ENCODE peak calls at places on chromosomes 1 and 21, in four cellular contexts. E, J, F and Z are unnamed samples.

GRCh38 chr1:108038837-108039236 is 73.9 kb upstream of the VAV3 start:
- DNase-seq in E (no peak), F (no peak), J (no peak), Z (no peak)

GRCh38 chr1:62625415-62625814 is 28.1 kb downstream of the ANGPTL3 start:
- DNase-seq in F (no peak), J (no peak), E (no peak), Z (no peak)

GRCh38 chr1:11800756-11801433 is 4.9 kb downstream of the MTHFR start:
- DNase-seq in F (no peak), J (no peak), E (no peak), Z (no peak)

GRCh38 chr1:99170516-99170915 is 93.8 kb upstream of the PLPPR4 start:
- DNase-seq in J (no peak), E (peak), F (no peak), Z (no peak)

GRCh38 chr1:1827089-1827433 is 48.8 kb upstream of the NADK start:
- DNase-seq in E (no peak), F (no peak), J (no peak), Z (no peak)

GRCh38 chr1:194227157-194227556 is 1040.7 kb upstream of the B3GALT2 start:
- DNase-seq in F (no peak), E (peak), J (no peak), Z (no peak)

GRCh38 chr21:42317341-42317741 is 2.1 kb upstream of the TFF3 start:
- DNase-seq in F (no peak), E (no peak), J (no peak), Z (no peak)

GRCh38 chr1:41954533-41954944 is 35.8 kb upstream of the HIVEP3 start:
- DNase-seq in E (peak), F (no peak), J (no peak), Z (no peak)

GRCh38 chr1:160739098-160739511 is at the start of gene SLAMF7:
- DNase-seq in J (peak), E (peak), F (no peak), Z (no peak)

GRCh38 chr1:112702420-112703261 is 4.3 kb downstream of the RHOC start:
- DNase-seq in E (no peak), F (no peak), J (no peak), Z (peak)

GRCh38 chr1:176617881-176618280 is 154.9 kb downstream of the PAPPA2 start:
- DNase-seq in F (no peak), E (no peak), J (no peak), Z (no peak)

GRCh38 chr1:247297263-247298123 is 34.2 kb downstream of the ZNF496 start:
- DNase-seq in E (no peak), J (no peak), F (no peak), Z (no peak)

GRCh38 chr1:160260436-160261382 is 1.6 kb downstream of the DCAF8 start:
- DNase-seq in J (no peak), E (peak), F (no peak), Z (no peak)

GRCh38 chr1:239308701-239309333 is 77.6 kb upstream of the CHRM3 start:
- DNase-seq in J (no peak), F (peak), E (peak), Z (no peak)

GRCh38 chr1:157235307-157235706 is 97.1 kb upstream of the ETV3 start:
- DNase-seq in E (no peak), J (no peak), F (no peak), Z (no peak)

GRCh38 chr1:220810179-220810653 is 23.5 kb downstream of the MTARC1 start:
- DNase-seq in J (peak), F (peak), E (peak), Z (no peak)

GRCh38 chr1:100606438-100606837 is 68.5 kb downstream of the GPR88 start:
- DNase-seq in E (peak), J (no peak), F (no peak), Z (peak)

GRCh38 chr1:39561321-39561720 is 15.3 kb downstream of the PABPC4 start:
- DNase-seq in E (no peak), J (no peak), F (no peak), Z (no peak)

GRCh38 chr1:231359113-231359512 is 21.0 kb downstream of the SPRTN start:
- DNase-seq in E (no peak), F (no peak), J (no peak), Z (no peak)

GRCh38 chr1:177912991-177913390 is 56.9 kb downstream of the SEC16B start:
- DNase-seq in F (no peak), J (no peak), E (no peak), Z (no peak)

GRCh38 chr21:27649323-27649722 is 682.4 kb upstream of the ADAMTS5 start:
- DNase-seq in E (peak), J (no peak), F (no peak), Z (no peak)

GRCh38 chr1:223776075-223776814 is 63.9 kb downstream of the CAPN2 start:
- DNase-seq in F (no peak), E (peak), J (peak), Z (no peak)

GRCh38 chr1:89739844-89740216 is 81.0 kb upstream of the LRRC8D start:
- DNase-seq in E (no peak), J (no peak), F (no peak), Z (no peak)

GRCh38 chr1:222331340-222331739 is 216.6 kb downstream of the HHIPL2 start:
- DNase-seq in F (no peak), J (no peak), E (no peak), Z (no peak)

GRCh38 chr1:158169105-158169504 is 11.6 kb upstream of the CD1D start:
- DNase-seq in F (no peak), E (no peak), J (no peak), Z (no peak)

GRCh38 chr21:44618504-44618903 is 6.6 kb downstream of the KRTAP10-8 start:
- DNase-seq in J (no peak), F (no peak), E (no peak), Z (no peak)

GRCh38 chr1:150555971-150556865 is 7.0 kb downstream of the ADAMTSL4 start:
- DNase-seq in F (no peak), J (no peak), E (no peak), Z (no peak)

GRCh38 chr1:212506666-212507065 is 73.9 kb downstream of the NENF start:
- DNase-seq in F (no peak), E (no peak), J (no peak), Z (no peak)

GRCh38 chr1:7570311-7570710 is 200.8 kb upstream of the VAMP3 start:
- DNase-seq in E (peak), F (no peak), J (no peak), Z (no peak)

GRCh38 chr1:38940339-38941047 is 1.1 kb downstream of the RHBDL2 start:
- DNase-seq in F (no peak), J (no peak), E (no peak), Z (no peak)

GRCh38 chr1:185376288-185376687 is 59.2 kb upstream of the IVNS1ABP start:
- DNase-seq in J (no peak), F (no peak), E (no peak), Z (no peak)

GRCh38 chr1:51576085-51576444 is 40.8 kb upstream of the OSBPL9 start:
- DNase-seq in J (no peak), F (no peak), E (no peak), Z (no peak)

GRCh38 chr1:51578383-51579109 is 38.3 kb upstream of the OSBPL9 start:
- DNase-seq in J (no peak), F (no peak), E (no peak), Z (no peak)

GRCh38 chr1:51574796-51575195 is 42.1 kb upstream of the OSBPL9 start:
- DNase-seq in J (no peak), E (no peak), F (no peak), Z (peak)

GRCh38 chr1:51576923-51577322 is 40.0 kb upstream of the OSBPL9 start:
- DNase-seq in F (no peak), J (no peak), E (no peak), Z (no peak)

DNA sequence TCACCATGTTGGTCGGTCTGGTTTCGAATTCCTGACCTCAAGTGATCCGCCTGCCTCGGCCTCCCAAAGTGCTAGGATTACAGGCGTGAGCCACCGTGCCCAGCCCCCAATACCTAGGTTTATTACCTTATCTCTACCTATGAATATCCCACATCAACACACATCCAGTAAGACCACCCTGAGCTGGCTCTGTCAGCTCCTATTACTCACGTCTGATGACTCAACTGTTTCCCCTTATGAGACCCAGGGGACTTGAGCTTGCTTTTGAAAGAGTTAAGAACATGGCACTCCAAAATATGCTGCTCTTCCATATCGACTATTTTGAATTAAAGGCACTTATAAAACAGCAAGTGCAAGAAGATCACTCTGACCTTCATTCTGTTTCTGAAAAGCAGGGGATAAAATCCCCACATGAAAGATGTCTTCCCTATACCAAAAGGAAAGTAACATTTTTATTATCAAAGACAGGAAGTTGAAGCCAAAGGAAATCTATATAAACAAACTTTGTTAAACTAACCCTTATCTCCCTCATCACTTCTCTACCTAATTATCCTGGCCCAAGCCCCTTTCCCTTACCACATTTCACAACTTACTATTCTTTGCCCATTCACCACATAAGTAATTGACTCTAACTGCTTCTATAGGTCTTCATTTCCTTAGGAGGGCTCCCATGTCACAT is 41.3 kb upstream of the OSBPL9 start:
- DNase-seq in E (no peak), F (no peak), J (no peak), Z (no peak)
- H3K27ac ChIP-seq in E (no peak), F (peak), J (no peak), Z (peak)

GRCh38 chr1:182391362-182392044 is at the start of gene GLUL:
- DNase-seq in J (peak), E (peak), F (peak), Z (peak)

GRCh38 chr1:182387566-182387965 is 4.0 kb downstream of the GLUL start:
- DNase-seq in J (no peak), E (no peak), F (no peak), Z (no peak)

GRCh38 chr1:182391028-182391361 is 595 bp downstream of the GLUL start:
- DNase-seq in F (peak), E (no peak), J (no peak), Z (no peak)

GRCh38 chr1:182388392-182389134 is 3.0 kb downstream of the GLUL start:
- DNase-seq in J (no peak), E (no peak), F (no peak), Z (no peak)

DNA sequence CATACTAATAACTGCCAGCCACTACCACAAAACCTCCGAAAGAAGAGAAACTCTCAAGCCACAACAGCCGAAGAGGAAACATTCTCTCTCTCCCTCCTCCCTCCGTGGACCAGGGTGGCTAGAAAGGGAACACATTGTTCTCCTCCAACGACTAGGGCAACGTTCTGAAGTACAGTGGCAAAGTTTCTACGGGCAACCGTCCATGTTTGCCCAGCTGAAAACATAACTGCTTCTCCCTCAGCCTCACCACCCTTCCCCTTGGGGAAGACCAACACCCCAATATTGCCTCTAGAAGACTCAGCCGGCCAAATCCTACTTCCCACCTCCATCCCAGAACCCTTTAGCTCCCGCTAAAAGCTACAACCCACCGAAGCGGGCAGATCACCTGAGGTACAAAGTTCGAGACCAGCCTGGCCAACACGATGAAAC is 2.0 kb downstream of the GLUL start:
- DNase-seq in E (peak), F (no peak), J (no peak), Z (no peak)
- H3K27ac ChIP-seq in E (peak), F (peak), J (no peak), Z (peak)

GRCh38 chr1:200438911-200439310 is 29.1 kb upstream of the ZNF281 start:
- DNase-seq in J (no peak), F (no peak), E (no peak), Z (no peak)
- H3K27ac ChIP-seq in J (no peak), F (no peak), E (no peak), Z (no peak)

DNA sequence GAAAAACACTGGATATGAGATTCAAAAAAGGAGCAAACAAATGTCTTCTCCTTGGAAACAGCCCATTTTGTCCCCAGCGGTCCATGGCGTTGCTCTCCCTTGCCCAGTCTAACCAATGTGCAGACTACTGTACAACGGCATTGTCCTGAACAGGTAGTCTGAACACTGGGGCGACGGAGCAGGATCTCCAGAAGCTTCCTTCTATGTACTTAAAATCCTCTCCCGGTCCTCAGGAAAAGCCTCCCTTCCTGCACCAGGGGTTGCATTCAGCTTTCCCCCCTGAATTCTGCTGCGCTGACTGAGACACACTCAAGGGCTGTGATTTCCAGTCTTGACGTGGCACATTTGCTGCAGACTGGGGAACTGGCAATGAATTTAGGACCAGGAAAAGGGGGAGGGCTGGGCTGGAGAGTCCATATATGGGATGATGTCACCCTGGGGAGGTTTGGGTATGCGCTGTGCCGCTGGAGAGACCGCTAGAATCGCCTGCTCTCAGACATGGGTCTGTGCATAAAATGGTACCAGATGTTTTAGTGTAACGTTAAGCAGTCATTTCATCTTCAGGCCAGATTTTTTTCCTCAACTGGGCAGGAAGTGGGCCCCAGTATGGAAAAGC is 275.9 kb upstream of the C1orf105 start:
- DNase-seq in E (no peak), J (no peak), F (no peak), Z (no peak)
- H3K27ac ChIP-seq in E (no peak), J (no peak), F (no peak), Z (no peak)

GRCh38 chr21:25462517-25462971 is 144.7 kb downstream of the MRPL39 start:
- DNase-seq in F (no peak), E (no peak), J (no peak), Z (no peak)

GRCh38 chr21:25464275-25464674 is 143.0 kb downstream of the MRPL39 start:
- DNase-seq in F (no peak), E (no peak), J (no peak), Z (no peak)

GRCh38 chr21:25465263-25465662 is 142.0 kb downstream of the MRPL39 start:
- DNase-seq in J (no peak), E (no peak), F (no peak), Z (no peak)

GRCh38 chr21:25466470-25466869 is 140.8 kb downstream of the MRPL39 start:
- DNase-seq in F (no peak), J (no peak), E (no peak), Z (no peak)

DNA sequence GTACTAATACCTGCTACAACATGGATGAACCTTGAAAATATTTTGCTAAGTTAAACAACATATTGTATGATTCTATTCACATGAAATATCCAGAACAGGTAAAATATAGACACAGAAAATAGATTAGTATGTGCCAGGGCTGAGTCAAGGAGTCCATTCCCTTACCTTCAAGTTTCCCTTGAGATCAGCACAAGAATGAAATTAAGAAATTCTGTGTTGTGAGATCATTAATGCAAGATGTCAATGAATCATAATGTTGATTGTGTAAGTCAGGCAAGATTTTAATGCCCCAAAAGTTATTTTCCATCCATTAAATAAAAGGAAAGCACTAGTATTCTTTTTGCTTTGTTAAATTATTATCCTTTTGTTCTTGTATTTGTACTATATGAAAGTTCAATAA is 139.4 kb downstream of the MRPL39 start:
- DNase-seq in E (no peak), F (no peak), J (no peak), Z (no peak)
- H3K27ac ChIP-seq in E (no peak), F (no peak), J (no peak), Z (no peak)

GRCh38 chr1:203306089-203306969 is 1.0 kb downstream of the BTG2 start:
- DNase-seq in J (peak), F (peak), E (peak), Z (peak)

GRCh38 chr1:203308205-203309114 is 3.1 kb downstream of the BTG2 start:
- DNase-seq in E (no peak), J (no peak), F (no peak), Z (no peak)

GRCh38 chr1:203309115-203309429 is 3.8 kb downstream of the BTG2 start:
- DNase-seq in F (no peak), J (no peak), E (no peak), Z (no peak)

GRCh38 chr1:203306970-203307541 is 1.7 kb downstream of the BTG2 start:
- DNase-seq in F (peak), J (peak), E (no peak), Z (peak)

DNA sequence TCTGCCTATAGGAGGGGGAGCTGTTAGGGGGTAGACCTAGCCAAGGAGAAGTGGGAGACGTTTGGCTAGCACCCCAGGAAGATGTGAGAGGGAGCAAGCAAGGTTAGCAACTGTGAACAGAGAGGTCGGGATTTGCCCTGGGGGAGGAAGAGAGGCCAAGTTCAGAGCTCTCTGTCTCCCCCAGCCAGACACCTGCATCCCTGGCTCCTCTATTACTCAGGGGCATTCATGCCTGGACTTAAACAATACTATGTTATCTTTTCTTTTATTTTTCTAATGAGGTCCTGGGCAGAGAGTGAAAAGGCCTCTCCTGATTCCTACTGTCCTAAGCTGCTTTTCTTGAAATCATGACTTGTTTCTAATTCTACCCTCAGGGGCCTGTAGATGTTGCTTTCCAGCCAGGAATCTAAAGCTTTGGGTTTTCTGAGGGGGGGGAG is 2.4 kb downstream of the BTG2 start:
- DNase-seq in E (no peak), J (no peak), F (no peak), Z (no peak)
- H3K27ac ChIP-seq in E (peak), J (peak), F (peak), Z (peak)